ENCODE peak calls at places on chromosomes 6 and 20, in six cellular contexts. One of them, this sample, is unnamed.

GRCh38 chr6:47116616-47117015 is 74.5 kb upstream of the ADGRF1 start:
- DNase-seq in HCT116: no peak
- DNase-seq in osteoblast: no peak
- DNase-seq in neuronal stem cell: no peak
- DNase-seq in IMR-90: no peak
- DNase-seq in fibroblast of lung: no peak
- DNase-seq in this sample: no peak

GRCh38 chr6:33049323-33049722 is 24.1 kb downstream of the HLA-DPA1 start:
- DNase-seq in IMR-90: no peak
- DNase-seq in neuronal stem cell: no peak
- DNase-seq in HCT116: no peak
- DNase-seq in osteoblast: no peak
- DNase-seq in fibroblast of lung: no peak
- DNase-seq in this sample: peak

GRCh38 chr6:25830461-25830860 is 1.4 kb downstream of the SLC17A1 start:
- DNase-seq in IMR-90: no peak
- DNase-seq in HCT116: no peak
- DNase-seq in fibroblast of lung: no peak
- DNase-seq in neuronal stem cell: no peak
- DNase-seq in osteoblast: no peak
- DNase-seq in this sample: no peak

GRCh38 chr6:41785689-41786450 is 1.6 kb upstream of the TOMM6 start:
- DNase-seq in fibroblast of lung: peak
- DNase-seq in HCT116: no peak
- DNase-seq in neuronal stem cell: no peak
- DNase-seq in osteoblast: peak
- DNase-seq in IMR-90: no peak
- DNase-seq in this sample: peak

GRCh38 chr6:159035891-159036290 is 8.9 kb downstream of the TAGAP start:
- DNase-seq in osteoblast: no peak
- DNase-seq in HCT116: no peak
- DNase-seq in neuronal stem cell: no peak
- DNase-seq in fibroblast of lung: no peak
- DNase-seq in IMR-90: no peak
- DNase-seq in this sample: no peak

GRCh38 chr6:158764941-158765340 is 54.2 kb downstream of the EZR start:
- DNase-seq in osteoblast: no peak
- DNase-seq in HCT116: no peak
- DNase-seq in neuronal stem cell: no peak
- DNase-seq in IMR-90: no peak
- DNase-seq in fibroblast of lung: no peak
- DNase-seq in this sample: no peak

GRCh38 chr20:19456600-19457390 is 244.4 kb downstream of the SLC24A3 start:
- DNase-seq in IMR-90: no peak
- DNase-seq in neuronal stem cell: no peak
- DNase-seq in osteoblast: no peak
- DNase-seq in fibroblast of lung: no peak
- DNase-seq in HCT116: no peak
- DNase-seq in this sample: no peak

GRCh38 chr20:11753155-11753554 is 164.5 kb upstream of the BTBD3 start:
- DNase-seq in neuronal stem cell: no peak
- DNase-seq in IMR-90: no peak
- DNase-seq in HCT116: no peak
- DNase-seq in osteoblast: no peak
- DNase-seq in fibroblast of lung: no peak
- DNase-seq in this sample: no peak

GRCh38 chr20:50467618-50468373 is 42.4 kb upstream of the PTPN1 start:
- DNase-seq in fibroblast of lung: peak
- DNase-seq in IMR-90: peak
- DNase-seq in osteoblast: no peak
- DNase-seq in HCT116: peak
- DNase-seq in neuronal stem cell: no peak
- DNase-seq in this sample: peak

GRCh38 chr6:154928325-154928922 is 66.7 kb upstream of the TIAM2 start:
- DNase-seq in IMR-90: peak
- DNase-seq in fibroblast of lung: peak
- DNase-seq in HCT116: peak
- DNase-seq in osteoblast: peak
- DNase-seq in neuronal stem cell: peak
- DNase-seq in this sample: peak

GRCh38 chr20:17343631-17344447 is 117.0 kb downstream of the PCSK2 start:
- DNase-seq in IMR-90: no peak
- DNase-seq in HCT116: no peak
- DNase-seq in neuronal stem cell: no peak
- DNase-seq in fibroblast of lung: peak
- DNase-seq in osteoblast: peak
- DNase-seq in this sample: no peak

GRCh38 chr6:22306741-22307466 is 10.1 kb upstream of the PRL start:
- DNase-seq in IMR-90: no peak
- DNase-seq in HCT116: no peak
- DNase-seq in fibroblast of lung: no peak
- DNase-seq in osteoblast: no peak
- DNase-seq in neuronal stem cell: no peak
- DNase-seq in this sample: no peak

GRCh38 chr20:61584851-61585250 is 332.8 kb downstream of the CDH4 start:
- DNase-seq in osteoblast: no peak
- DNase-seq in IMR-90: no peak
- DNase-seq in fibroblast of lung: no peak
- DNase-seq in HCT116: no peak
- DNase-seq in neuronal stem cell: no peak
- DNase-seq in this sample: no peak

GRCh38 chr6:73969982-73970960 is 274.3 kb downstream of the CD109 start:
- DNase-seq in IMR-90: peak
- DNase-seq in HCT116: peak
- DNase-seq in neuronal stem cell: peak
- DNase-seq in osteoblast: no peak
- DNase-seq in fibroblast of lung: peak
- DNase-seq in this sample: peak

GRCh38 chr6:167094820-167095637 is 27.9 kb upstream of the CCR6 start:
- DNase-seq in osteoblast: peak
- DNase-seq in fibroblast of lung: no peak
- DNase-seq in IMR-90: no peak
- DNase-seq in HCT116: no peak
- DNase-seq in neuronal stem cell: no peak
- DNase-seq in this sample: peak

GRCh38 chr20:63977392-63978276 is 1.8 kb downstream of the SAMD10 start:
- DNase-seq in IMR-90: peak
- DNase-seq in HCT116: no peak
- DNase-seq in neuronal stem cell: no peak
- DNase-seq in osteoblast: peak
- DNase-seq in fibroblast of lung: peak
- DNase-seq in this sample: no peak

GRCh38 chr6:10505529-10505928 is 15.6 kb upstream of the GCNT2 start:
- DNase-seq in IMR-90: no peak
- DNase-seq in HCT116: no peak
- DNase-seq in fibroblast of lung: no peak
- DNase-seq in neuronal stem cell: no peak
- DNase-seq in osteoblast: no peak
- DNase-seq in this sample: no peak

GRCh38 chr6:56488281-56488680 is 154.4 kb downstream of the DST start:
- DNase-seq in fibroblast of lung: no peak
- DNase-seq in neuronal stem cell: no peak
- DNase-seq in osteoblast: no peak
- DNase-seq in IMR-90: no peak
- DNase-seq in HCT116: no peak
- DNase-seq in this sample: no peak

GRCh38 chr6:140366991-140367390 is 992.5 kb upstream of the CITED2 start:
- DNase-seq in HCT116: no peak
- DNase-seq in osteoblast: no peak
- DNase-seq in IMR-90: peak
- DNase-seq in fibroblast of lung: peak
- DNase-seq in neuronal stem cell: no peak
- DNase-seq in this sample: no peak

GRCh38 chr6:48490658-48491057 is 379.7 kb upstream of the PTCHD4 start:
- DNase-seq in osteoblast: no peak
- DNase-seq in IMR-90: no peak
- DNase-seq in neuronal stem cell: no peak
- DNase-seq in fibroblast of lung: no peak
- DNase-seq in HCT116: no peak
- DNase-seq in this sample: no peak

GRCh38 chr20:10708342-10709185 is 34.8 kb upstream of the JAG1 start:
- DNase-seq in HCT116: no peak
- DNase-seq in neuronal stem cell: peak
- DNase-seq in osteoblast: peak
- DNase-seq in fibroblast of lung: peak
- DNase-seq in IMR-90: peak
- DNase-seq in this sample: no peak

GRCh38 chr6:74070091-74070490 is 374.1 kb downstream of the CD109 start:
- DNase-seq in neuronal stem cell: no peak
- DNase-seq in IMR-90: peak
- DNase-seq in osteoblast: peak
- DNase-seq in HCT116: no peak
- DNase-seq in fibroblast of lung: peak
- DNase-seq in this sample: no peak

GRCh38 chr6:138289739-138290138 is 71.4 kb upstream of the PBOV1 start:
- DNase-seq in neuronal stem cell: no peak
- DNase-seq in fibroblast of lung: peak
- DNase-seq in IMR-90: no peak
- DNase-seq in osteoblast: no peak
- DNase-seq in HCT116: no peak
- DNase-seq in this sample: peak

GRCh38 chr20:380763-381580 is 412 bp downstream of the TRIB3 start:
- DNase-seq in neuronal stem cell: peak
- DNase-seq in HCT116: peak
- DNase-seq in IMR-90: peak
- DNase-seq in osteoblast: peak
- DNase-seq in fibroblast of lung: peak
- DNase-seq in this sample: peak

DNA sequence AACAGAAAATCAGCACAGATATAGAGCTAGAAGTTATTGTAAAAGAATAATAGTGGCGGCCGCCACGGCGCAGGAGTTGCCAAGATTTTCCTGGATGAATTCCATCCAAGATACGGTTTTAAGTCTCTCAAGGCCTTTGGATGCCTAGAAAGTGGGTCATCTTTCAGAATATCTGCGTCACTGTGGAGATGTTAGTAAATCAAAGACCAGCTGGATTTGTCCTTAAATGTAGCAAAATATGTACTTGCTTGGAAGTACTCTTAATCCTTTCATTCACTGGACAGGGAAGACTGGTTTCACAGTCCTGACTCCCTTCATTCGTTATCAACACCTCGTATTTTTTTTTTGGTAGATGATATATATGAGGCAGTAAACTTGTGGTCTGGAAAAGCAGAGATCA is 83.1 kb downstream of the SLC22A3 start:
- DNase-seq in osteoblast: peak
- DNase-seq in fibroblast of lung: peak
- DNase-seq in IMR-90: peak
- DNase-seq in HCT116: no peak
- DNase-seq in neuronal stem cell: no peak
- DNase-seq in this sample: no peak
- H3K4me2 ChIP-seq in osteoblast: peak
- H3K4me2 ChIP-seq in fibroblast of lung: no peak
- H3K4me2 ChIP-seq in IMR-90: no peak
- H3K4me2 ChIP-seq in HCT116: no peak
- H3K4me2 ChIP-seq in neuronal stem cell: no peak
- H3K4me2 ChIP-seq in this sample: no peak

DNA sequence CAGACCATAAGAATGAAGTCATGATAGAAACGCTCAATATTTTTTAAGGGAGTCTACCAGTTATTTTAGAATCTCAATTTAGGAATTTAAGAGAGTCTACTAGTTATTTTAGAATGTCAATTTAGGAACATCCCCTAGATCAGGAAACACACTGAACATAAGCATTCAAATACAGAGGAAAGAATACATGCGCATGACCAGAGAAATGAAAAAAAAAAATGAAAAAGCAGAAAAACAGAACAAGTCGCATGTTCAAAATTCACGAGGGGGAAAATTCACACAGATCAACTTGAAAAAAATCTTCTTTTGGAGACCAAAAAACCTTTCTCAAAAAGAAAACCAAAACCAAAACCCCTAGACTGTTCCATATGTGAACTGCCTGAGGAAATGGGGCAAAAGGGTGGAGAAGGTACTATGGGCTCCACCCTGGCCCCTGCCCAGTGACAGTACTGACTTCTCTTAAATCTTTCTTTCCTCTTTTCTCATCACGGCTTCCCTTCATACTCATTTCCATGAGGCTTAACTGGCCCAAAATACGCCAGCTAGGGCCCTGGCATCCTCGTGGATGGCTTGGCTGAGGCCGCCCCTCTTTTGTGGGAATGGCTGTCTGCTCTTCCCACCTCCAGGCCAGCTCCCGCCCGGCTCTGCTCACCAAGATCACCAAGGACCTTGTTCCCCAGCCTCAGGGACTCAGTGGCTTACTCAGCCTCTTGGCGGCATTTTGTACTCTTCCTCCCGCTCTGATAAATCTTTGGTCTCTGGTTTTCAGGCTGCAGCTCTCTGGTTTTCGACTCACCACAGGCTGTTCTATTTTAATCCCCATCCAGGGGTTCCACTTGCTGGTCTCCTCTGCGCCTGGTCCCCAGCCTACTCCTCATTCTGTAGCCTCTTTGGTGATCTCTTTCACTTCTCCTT is 11.2 kb downstream of the ZBTB2 start:
- DNase-seq in neuronal stem cell: no peak
- DNase-seq in HCT116: no peak
- DNase-seq in fibroblast of lung: peak
- DNase-seq in osteoblast: peak
- DNase-seq in IMR-90: no peak
- DNase-seq in this sample: no peak
- H3K4me2 ChIP-seq in neuronal stem cell: no peak
- H3K4me2 ChIP-seq in HCT116: no peak
- H3K4me2 ChIP-seq in fibroblast of lung: no peak
- H3K4me2 ChIP-seq in osteoblast: peak
- H3K4me2 ChIP-seq in IMR-90: no peak
- H3K4me2 ChIP-seq in this sample: peak

GRCh38 chr20:21550587-21550986 is 36.7 kb upstream of the NKX2-2 start:
- DNase-seq in IMR-90: no peak
- DNase-seq in osteoblast: no peak
- DNase-seq in neuronal stem cell: no peak
- DNase-seq in HCT116: no peak
- DNase-seq in fibroblast of lung: no peak
- DNase-seq in this sample: no peak

GRCh38 chr20:21548390-21549035 is 34.6 kb upstream of the NKX2-2 start:
- DNase-seq in osteoblast: no peak
- DNase-seq in IMR-90: no peak
- DNase-seq in HCT116: no peak
- DNase-seq in neuronal stem cell: no peak
- DNase-seq in fibroblast of lung: no peak
- DNase-seq in this sample: peak

GRCh38 chr20:21546355-21546754 is 32.5 kb upstream of the NKX2-2 start:
- DNase-seq in fibroblast of lung: no peak
- DNase-seq in osteoblast: no peak
- DNase-seq in neuronal stem cell: no peak
- DNase-seq in HCT116: no peak
- DNase-seq in IMR-90: no peak
- DNase-seq in this sample: no peak
- H3K4me2 ChIP-seq in fibroblast of lung: no peak
- H3K4me2 ChIP-seq in osteoblast: no peak
- H3K4me2 ChIP-seq in neuronal stem cell: no peak
- H3K4me2 ChIP-seq in HCT116: no peak
- H3K4me2 ChIP-seq in IMR-90: no peak
- H3K4me2 ChIP-seq in this sample: no peak

DNA sequence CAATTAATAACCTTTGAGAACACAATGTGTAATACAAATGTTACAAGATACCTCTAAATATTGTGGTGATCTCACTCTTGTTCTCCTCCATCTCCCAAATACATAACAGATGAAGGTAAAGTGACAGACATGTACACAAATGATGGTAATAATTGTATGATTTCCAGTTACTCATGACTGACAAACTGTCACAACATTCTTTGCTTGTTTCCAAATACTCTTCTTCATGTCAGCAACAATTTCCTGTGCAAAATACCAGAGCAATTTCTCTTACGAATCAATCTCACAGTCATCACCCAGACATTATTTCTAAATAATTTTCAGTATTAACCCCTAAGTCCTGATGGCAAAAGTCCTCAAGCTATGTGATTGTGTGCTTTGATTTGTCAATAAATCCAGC is 92.9 kb downstream of the RPS12 start:
- DNase-seq in osteoblast: peak
- DNase-seq in IMR-90: peak
- DNase-seq in HCT116: no peak
- DNase-seq in fibroblast of lung: no peak
- DNase-seq in neuronal stem cell: no peak
- DNase-seq in this sample: no peak
- H3K4me2 ChIP-seq in osteoblast: peak
- H3K4me2 ChIP-seq in IMR-90: peak
- H3K4me2 ChIP-seq in HCT116: peak
- H3K4me2 ChIP-seq in fibroblast of lung: peak
- H3K4me2 ChIP-seq in neuronal stem cell: no peak
- H3K4me2 ChIP-seq in this sample: no peak